ENCODE peak calls at places on chromosomes 12 and 14, in ten cellular contexts. One of them, this sample, is unnamed. For H3K4me1, the result is how much of the 10 kb centered on the place peaks cover.

GRCh38 chr12:130933269-130933995 is 20.3 kb upstream of the ADGRD1 start:
- DNase-seq in stomach: no peak
- DNase-seq in endothelial cell of umbilical vein: no peak
- DNase-seq in HCT116: no peak
- DNase-seq in spleen: no peak
- DNase-seq in body of pancreas: no peak
- DNase-seq in adrenal gland: no peak
- DNase-seq in IMR-90: no peak
- DNase-seq in HepG2: no peak
- DNase-seq in A549: peak
- DNase-seq in this sample: no peak

GRCh38 chr12:117472983-117473382 is 111.6 kb upstream of the NOS1 start:
- DNase-seq in stomach: no peak
- DNase-seq in endothelial cell of umbilical vein: peak
- DNase-seq in HCT116: peak
- DNase-seq in spleen: peak
- DNase-seq in body of pancreas: peak
- DNase-seq in adrenal gland: no peak
- DNase-seq in IMR-90: no peak
- DNase-seq in HepG2: peak
- DNase-seq in A549: peak
- DNase-seq in this sample: no peak

GRCh38 chr12:88132387-88132786 is 9.5 kb downstream of the CEP290 start:
- DNase-seq in stomach: no peak
- DNase-seq in endothelial cell of umbilical vein: no peak
- DNase-seq in HCT116: no peak
- DNase-seq in spleen: no peak
- DNase-seq in body of pancreas: no peak
- DNase-seq in adrenal gland: no peak
- DNase-seq in IMR-90: no peak
- DNase-seq in HepG2: no peak
- DNase-seq in A549: no peak
- DNase-seq in this sample: no peak

GRCh38 chr14:59261334-59261733 is 72.9 kb downstream of the DAAM1 start:
- DNase-seq in stomach: no peak
- DNase-seq in endothelial cell of umbilical vein: no peak
- DNase-seq in HCT116: no peak
- DNase-seq in spleen: no peak
- DNase-seq in body of pancreas: no peak
- DNase-seq in adrenal gland: no peak
- DNase-seq in IMR-90: no peak
- DNase-seq in HepG2: peak
- DNase-seq in A549: no peak
- DNase-seq in this sample: no peak

GRCh38 chr12:102659200-102659911 is 179.0 kb upstream of the IGF1 start:
- DNase-seq in stomach: no peak
- DNase-seq in endothelial cell of umbilical vein: no peak
- DNase-seq in HCT116: no peak
- DNase-seq in spleen: no peak
- DNase-seq in body of pancreas: no peak
- DNase-seq in adrenal gland: no peak
- DNase-seq in IMR-90: no peak
- DNase-seq in HepG2: no peak
- DNase-seq in A549: peak
- DNase-seq in this sample: no peak

GRCh38 chr12:22625671-22626251 is 790 bp downstream of the ETNK1 start:
- DNase-seq in stomach: peak
- DNase-seq in endothelial cell of umbilical vein: peak
- DNase-seq in HCT116: peak
- DNase-seq in spleen: no peak
- DNase-seq in body of pancreas: peak
- DNase-seq in adrenal gland: peak
- DNase-seq in IMR-90: peak
- DNase-seq in HepG2: peak
- DNase-seq in A549: peak
- DNase-seq in this sample: peak

GRCh38 chr14:60981626-60982455 is 796 bp downstream of the SLC38A6 start:
- DNase-seq in stomach: no peak
- DNase-seq in endothelial cell of umbilical vein: peak
- DNase-seq in HCT116: no peak
- DNase-seq in spleen: no peak
- DNase-seq in body of pancreas: no peak
- DNase-seq in adrenal gland: no peak
- DNase-seq in IMR-90: peak
- DNase-seq in HepG2: peak
- DNase-seq in A549: peak
- DNase-seq in this sample: no peak

GRCh38 chr12:89064780-89065179 is 287.5 kb downstream of the DUSP6 start:
- DNase-seq in stomach: no peak
- DNase-seq in endothelial cell of umbilical vein: no peak
- DNase-seq in HCT116: peak
- DNase-seq in spleen: no peak
- DNase-seq in body of pancreas: no peak
- DNase-seq in adrenal gland: no peak
- DNase-seq in IMR-90: peak
- DNase-seq in HepG2: no peak
- DNase-seq in A549: peak
- DNase-seq in this sample: no peak

GRCh38 chr14:32697704-32698103 is 241.0 kb upstream of the NPAS3 start:
- DNase-seq in stomach: no peak
- DNase-seq in endothelial cell of umbilical vein: peak
- DNase-seq in HCT116: no peak
- DNase-seq in spleen: no peak
- DNase-seq in body of pancreas: no peak
- DNase-seq in adrenal gland: no peak
- DNase-seq in IMR-90: peak
- DNase-seq in HepG2: no peak
- DNase-seq in A549: no peak
- DNase-seq in this sample: no peak

GRCh38 chr12:14416658-14417057 is 51.2 kb downstream of the ATF7IP start:
- DNase-seq in stomach: no peak
- DNase-seq in endothelial cell of umbilical vein: peak
- DNase-seq in HCT116: no peak
- DNase-seq in spleen: no peak
- DNase-seq in body of pancreas: no peak
- DNase-seq in adrenal gland: no peak
- DNase-seq in IMR-90: peak
- DNase-seq in HepG2: peak
- DNase-seq in A549: peak
- DNase-seq in this sample: no peak

GRCh38 chr12:106248177-106248848 is 493 bp upstream of the CKAP4 start:
- DNase-seq in stomach: peak
- DNase-seq in endothelial cell of umbilical vein: peak
- DNase-seq in HCT116: no peak
- DNase-seq in spleen: no peak
- DNase-seq in body of pancreas: peak
- DNase-seq in adrenal gland: peak
- DNase-seq in IMR-90: peak
- DNase-seq in HepG2: peak
- DNase-seq in A549: peak
- DNase-seq in this sample: no peak

GRCh38 chr14:68362841-68363240 is 430.0 kb downstream of the ZFP36L1 start:
- DNase-seq in stomach: no peak
- DNase-seq in endothelial cell of umbilical vein: no peak
- DNase-seq in HCT116: no peak
- DNase-seq in spleen: no peak
- DNase-seq in body of pancreas: no peak
- DNase-seq in adrenal gland: no peak
- DNase-seq in IMR-90: no peak
- DNase-seq in HepG2: no peak
- DNase-seq in A549: no peak
- DNase-seq in this sample: no peak

GRCh38 chr14:68358500-68358899 is 434.4 kb downstream of the ZFP36L1 start:
- DNase-seq in stomach: no peak
- DNase-seq in endothelial cell of umbilical vein: no peak
- DNase-seq in HCT116: no peak
- DNase-seq in spleen: no peak
- DNase-seq in body of pancreas: no peak
- DNase-seq in adrenal gland: no peak
- DNase-seq in IMR-90: no peak
- DNase-seq in HepG2: no peak
- DNase-seq in A549: no peak
- DNase-seq in this sample: no peak

GRCh38 chr14:68361231-68361630 is 431.6 kb downstream of the ZFP36L1 start:
- DNase-seq in stomach: no peak
- DNase-seq in endothelial cell of umbilical vein: peak
- DNase-seq in HCT116: no peak
- DNase-seq in spleen: no peak
- DNase-seq in body of pancreas: peak
- DNase-seq in adrenal gland: no peak
- DNase-seq in IMR-90: peak
- DNase-seq in HepG2: no peak
- DNase-seq in A549: no peak
- DNase-seq in this sample: no peak

GRCh38 chr14:68358978-68359861 is 433.6 kb downstream of the ZFP36L1 start:
- DNase-seq in stomach: no peak
- DNase-seq in endothelial cell of umbilical vein: no peak
- DNase-seq in HCT116: no peak
- DNase-seq in spleen: no peak
- DNase-seq in body of pancreas: no peak
- DNase-seq in adrenal gland: no peak
- DNase-seq in IMR-90: no peak
- DNase-seq in HepG2: no peak
- DNase-seq in A549: no peak
- DNase-seq in this sample: no peak

DNA sequence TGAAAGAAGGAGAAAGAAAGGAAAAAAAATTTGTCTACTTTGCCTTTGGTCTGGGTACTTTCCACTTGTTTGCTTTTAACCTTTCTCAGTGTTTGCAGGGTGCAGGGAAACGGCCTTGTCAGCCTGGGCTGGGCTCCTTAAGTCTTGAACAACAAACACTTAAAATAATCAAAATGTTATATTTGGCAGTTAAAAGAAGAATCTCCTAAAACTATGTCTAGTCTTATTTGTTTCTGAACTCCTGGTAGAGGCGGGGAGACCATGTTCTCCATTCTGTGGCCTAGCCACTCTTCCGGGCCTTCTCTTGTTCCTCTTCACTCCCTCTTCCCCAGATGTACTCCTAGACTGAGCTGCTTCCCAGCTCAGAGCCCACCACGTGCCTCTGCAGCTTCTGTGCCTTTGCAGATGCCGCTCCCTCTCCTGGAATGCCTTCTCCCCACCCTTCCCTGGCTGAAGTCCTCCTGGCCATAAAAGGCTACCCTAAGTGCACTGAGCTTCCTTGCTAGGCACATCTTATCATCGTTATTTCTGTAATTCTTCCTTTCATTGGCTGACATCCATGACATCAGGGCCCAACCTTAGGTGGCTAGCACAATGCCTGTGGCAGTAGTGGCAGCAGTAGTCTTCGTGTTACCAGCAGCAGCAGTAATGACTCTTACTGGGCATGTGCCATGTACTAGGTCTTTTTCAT is 432.9 kb downstream of the ZFP36L1 start:
- DNase-seq in stomach: peak
- DNase-seq in endothelial cell of umbilical vein: no peak
- DNase-seq in HCT116: peak
- DNase-seq in spleen: no peak
- DNase-seq in body of pancreas: peak
- DNase-seq in adrenal gland: peak
- DNase-seq in IMR-90: no peak
- DNase-seq in HepG2: no peak
- DNase-seq in A549: peak
- DNase-seq in this sample: no peak
- TF ChIP-seq POLR2A in stomach: no peak
- TF ChIP-seq POLR2A in endothelial cell of umbilical vein: no peak
- TF ChIP-seq POLR2A in HCT116: peak
- TF ChIP-seq POLR2A in spleen: no peak
- TF ChIP-seq POLR2A in body of pancreas: no peak
- TF ChIP-seq POLR2A in adrenal gland: no peak
- TF ChIP-seq POLR2A in IMR-90: no peak
- TF ChIP-seq POLR2A in HepG2: no peak
- TF ChIP-seq POLR2A in A549: no peak
- TF ChIP-seq POLR2A in this sample: no peak

DNA sequence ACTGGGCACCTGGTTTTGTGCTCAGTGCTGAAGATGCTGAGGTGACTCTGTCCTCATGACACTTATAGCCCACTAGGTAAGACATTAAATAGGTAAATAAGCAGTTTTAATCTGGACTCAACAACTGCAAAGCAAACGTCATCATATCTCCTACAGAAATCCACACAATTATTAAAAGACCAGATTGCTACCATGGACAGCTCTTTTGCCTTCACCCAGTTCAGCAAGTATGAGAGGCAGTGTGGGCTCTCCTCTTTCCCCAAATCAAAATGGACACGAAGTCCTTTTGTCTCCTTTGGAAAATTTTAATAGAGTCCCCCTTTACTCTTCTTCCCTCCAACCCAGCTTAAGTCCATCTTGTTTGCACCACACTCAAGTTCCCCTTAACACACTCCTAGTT is 171.1 kb downstream of the RPAP3 start:
- DNase-seq in stomach: no peak
- DNase-seq in endothelial cell of umbilical vein: no peak
- DNase-seq in HCT116: no peak
- DNase-seq in spleen: no peak
- DNase-seq in body of pancreas: no peak
- DNase-seq in adrenal gland: no peak
- DNase-seq in IMR-90: peak
- DNase-seq in HepG2: no peak
- DNase-seq in A549: no peak
- DNase-seq in this sample: no peak
- H3K4me1 ChIP-seq in stomach: under half
- H3K4me1 ChIP-seq in endothelial cell of umbilical vein: under half
- H3K4me1 ChIP-seq in HCT116: under half
- H3K4me1 ChIP-seq in spleen: under half
- H3K4me1 ChIP-seq in body of pancreas: under half
- H3K4me1 ChIP-seq in adrenal gland: under half
- H3K4me1 ChIP-seq in IMR-90: under half
- H3K4me1 ChIP-seq in HepG2: under half
- H3K4me1 ChIP-seq in A549: under half
- H3K4me1 ChIP-seq in this sample: under half

DNA sequence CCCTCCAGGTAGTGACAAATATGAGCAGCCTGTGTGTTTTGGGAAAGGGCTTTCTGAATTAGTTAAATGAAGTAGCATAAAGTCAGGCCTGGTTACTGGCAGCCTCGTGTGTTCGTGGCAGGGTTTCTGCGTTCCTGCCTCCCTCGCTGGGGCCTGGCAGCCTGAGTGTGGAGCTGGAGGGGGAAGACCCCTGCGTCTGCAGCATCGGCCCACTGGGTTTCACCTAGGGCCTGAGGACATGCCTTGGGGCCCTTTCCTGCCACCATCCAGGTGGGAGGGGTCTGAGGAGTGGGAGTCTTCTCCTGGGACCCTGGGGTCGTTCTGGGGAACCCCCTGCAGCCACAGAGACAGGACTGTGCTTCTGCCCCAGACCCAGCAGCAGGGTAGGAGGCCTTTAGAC is 20.4 kb upstream of the AMN start:
- DNase-seq in stomach: no peak
- DNase-seq in endothelial cell of umbilical vein: no peak
- DNase-seq in HCT116: no peak
- DNase-seq in spleen: peak
- DNase-seq in body of pancreas: no peak
- DNase-seq in adrenal gland: no peak
- DNase-seq in IMR-90: no peak
- DNase-seq in HepG2: no peak
- DNase-seq in A549: no peak
- DNase-seq in this sample: no peak
- TF ChIP-seq POLR2A in stomach: no peak
- TF ChIP-seq POLR2A in endothelial cell of umbilical vein: no peak
- TF ChIP-seq POLR2A in HCT116: no peak
- TF ChIP-seq POLR2A in spleen: no peak
- TF ChIP-seq POLR2A in body of pancreas: no peak
- TF ChIP-seq POLR2A in adrenal gland: no peak
- TF ChIP-seq POLR2A in IMR-90: no peak
- TF ChIP-seq POLR2A in HepG2: no peak
- TF ChIP-seq POLR2A in A549: no peak
- TF ChIP-seq POLR2A in this sample: no peak

GRCh38 chr12:57091633-57092528 is 3.0 kb downstream of the NAB2 start:
- DNase-seq in stomach: no peak
- DNase-seq in endothelial cell of umbilical vein: no peak
- DNase-seq in HCT116: no peak
- DNase-seq in spleen: no peak
- DNase-seq in body of pancreas: no peak
- DNase-seq in adrenal gland: no peak
- DNase-seq in IMR-90: no peak
- DNase-seq in HepG2: no peak
- DNase-seq in A549: no peak
- DNase-seq in this sample: no peak
- H3K4me1 ChIP-seq in stomach: half or more
- H3K4me1 ChIP-seq in endothelial cell of umbilical vein: under half
- H3K4me1 ChIP-seq in HCT116: under half
- H3K4me1 ChIP-seq in spleen: half or more
- H3K4me1 ChIP-seq in body of pancreas: under half
- H3K4me1 ChIP-seq in adrenal gland: under half
- H3K4me1 ChIP-seq in IMR-90: under half
- H3K4me1 ChIP-seq in HepG2: under half
- H3K4me1 ChIP-seq in A549: under half
- H3K4me1 ChIP-seq in this sample: under half